ENCODE peak calls at places on chromosomes 12 and 14, in nine cellular contexts. K, U, B, S, I, W, X, O and R are unnamed samples.

GRCh38 chr14:81855007-81855406 is 321.4 kb upstream of the SEL1L start:
- DNase-seq in S (no peak), B (no peak), K (no peak), U (no peak), O (no peak), W (no peak), I (no peak), X (no peak), R (no peak)

GRCh38 chr14:37172024-37172869 is at the start of gene SLC25A21:
- DNase-seq in B (peak; percentile 85), U (no peak), I (peak; percentile 91), O (peak; percentile 78), S (peak; percentile 77), W (peak; percentile 77), K (no peak), X (peak; percentile 90), R (no peak)

GRCh38 chr12:6072302-6072752 is 52.1 kb downstream of the VWF start:
- DNase-seq in W (no peak), I (peak; percentile 66), K (no peak), S (peak; percentile 41), O (peak; percentile 69), U (no peak), X (no peak), B (no peak), R (no peak)

GRCh38 chr14:75933712-75934296 is 48.0 kb downstream of the TGFB3 start:
- DNase-seq in I (no peak), B (no peak), S (no peak), W (no peak), O (no peak), K (no peak), U (no peak), X (no peak), R (no peak)

GRCh38 chr14:99522457-99522891 is 41.3 kb downstream of the CCNK start:
- DNase-seq in S (peak; percentile 32), I (peak; percentile 55), B (no peak), X (no peak), K (peak; percentile 51), O (peak; percentile 62), W (peak; percentile 47), U (no peak), R (no peak)

GRCh38 chr14:53894456-53894855 is 62.2 kb downstream of the BMP4 start:
- DNase-seq in B (peak; percentile 21), U (peak; percentile 51), K (no peak), O (no peak), S (peak; percentile 71), X (no peak), W (no peak), I (no peak), R (peak; percentile 44)

GRCh38 chr14:49962616-49963015 is 69.7 kb downstream of the ARF6 start:
- DNase-seq in X (peak; percentile 71), S (no peak), K (no peak), O (no peak), I (no peak), B (peak; percentile 87), U (peak; percentile 55), W (no peak), R (peak; percentile 60)

GRCh38 chr12:77667101-77667500 is 163.6 kb upstream of the NAV3 start:
- DNase-seq in W (no peak), I (no peak), U (no peak), O (no peak), B (no peak), X (peak; percentile 15), K (no peak), S (no peak), R (no peak)

GRCh38 chr12:40668095-40668494 is 24.1 kb upstream of the CNTN1 start:
- DNase-seq in B (no peak), S (no peak), X (no peak), O (no peak), I (peak; percentile 70), U (no peak), W (no peak), K (no peak), R (no peak)

GRCh38 chr12:2027379-2027778 is 23.1 kb upstream of the DCP1B start:
- DNase-seq in I (no peak), O (no peak), W (no peak), S (no peak), U (no peak), X (no peak), K (no peak), B (no peak), R (no peak)

GRCh38 chr12:22101749-22102243 is 55.8 kb downstream of the CMAS start:
- DNase-seq in O (peak; percentile 41), W (no peak), B (peak; percentile 64), S (peak; percentile 57), X (no peak), I (no peak), K (no peak), U (no peak), R (no peak)

GRCh38 chr12:48084066-48084465 is 21.8 kb downstream of the SENP1 start:
- DNase-seq in O (no peak), W (no peak), I (peak; percentile 34), S (no peak), K (no peak), B (no peak), U (no peak), X (no peak), R (no peak)

GRCh38 chr12:50242751-50243191 is 40.5 kb downstream of the LIMA1 start:
- DNase-seq in K (no peak), X (no peak), S (peak; percentile 58), B (no peak), O (no peak), W (no peak), U (no peak), I (no peak), R (no peak)

GRCh38 chr12:91382081-91382543 is 199.5 kb upstream of the DCN start:
- DNase-seq in O (peak; percentile 75), W (peak; percentile 88), K (peak; percentile 89), S (peak; percentile 60), I (peak; percentile 75), B (peak; percentile 39), U (peak; percentile 40), X (peak; percentile 84), R (peak; percentile 21)

GRCh38 chr14:88798161-88798560 is 5.4 kb upstream of the EML5 start:
- DNase-seq in B (no peak), O (no peak), K (no peak), I (no peak), W (no peak), S (no peak), X (no peak), U (no peak), R (no peak)

GRCh38 chr12:91023326-91024004 is 18.7 kb upstream of the EPYC start:
- DNase-seq in W (no peak), K (no peak), O (no peak), U (no peak), B (peak; percentile 9), X (no peak), S (peak; percentile 51), I (no peak), R (no peak)

DNA sequence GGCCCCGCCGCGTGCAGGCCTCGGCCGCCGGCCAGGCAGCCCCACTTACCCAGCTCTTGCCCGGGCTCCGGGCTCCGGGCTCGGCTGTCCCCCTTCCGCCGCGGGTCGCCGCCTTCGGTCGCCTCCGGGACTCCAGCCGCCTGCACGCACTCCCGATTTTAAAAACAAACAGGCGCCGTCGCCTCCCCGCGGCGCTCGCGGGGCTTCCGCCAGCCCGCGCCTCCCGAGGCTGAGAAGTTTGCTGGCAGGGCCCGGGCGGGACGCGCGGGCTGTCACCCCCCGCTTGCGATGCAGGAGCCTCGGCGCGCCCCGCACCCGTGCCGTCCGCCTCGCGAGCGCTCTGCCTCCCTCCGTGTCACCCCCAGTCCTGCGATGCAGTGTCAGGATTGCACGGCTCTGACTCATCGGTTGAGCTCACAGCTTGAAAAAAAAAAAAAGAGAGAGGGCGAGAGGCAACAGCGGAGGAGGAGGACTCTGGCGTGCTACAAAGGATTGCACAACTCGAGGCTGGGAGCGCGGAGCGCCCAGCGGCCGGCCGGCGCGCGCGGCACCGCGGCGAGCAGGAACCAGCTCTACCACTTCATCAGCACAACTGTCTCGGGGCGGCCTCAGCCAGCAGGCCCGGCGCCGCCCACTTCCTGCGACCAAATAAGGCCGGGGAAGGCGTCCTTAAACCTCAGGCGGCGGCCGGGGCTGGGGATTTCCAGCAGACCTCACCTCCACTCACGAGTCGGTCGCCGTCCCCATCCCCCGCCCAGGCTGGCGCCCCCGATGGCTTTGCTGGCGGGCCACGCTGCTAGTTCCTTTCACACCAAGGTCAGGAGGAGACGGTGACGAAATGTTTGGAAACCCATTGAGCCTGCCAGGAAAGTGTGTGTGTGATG is 45.8 kb upstream of the PNMA1 start:
- DNase-seq in K (peak; percentile 98), B (peak; percentile 94), X (peak; percentile 98), I (peak; percentile 98), O (peak; percentile 97), U (peak; percentile 94), S (peak; percentile 100), W (peak; percentile 93), R (peak; percentile 94)
- TF ChIP-seq CTCF in K (no peak), B (no peak), X (no peak), I (no peak), O (no peak), U (no peak), S (no peak), W (no peak), R (peak; percentile 12)

GRCh38 chr12:12725086-12725955 is 8.2 kb downstream of the CDKN1B start:
- DNase-seq in S (peak; percentile 99), K (peak; percentile 95), W (peak; percentile 92), B (peak; percentile 93), I (peak; percentile 100), U (peak; percentile 94), X (peak; percentile 95), O (peak; percentile 93), R (peak; percentile 94)

GRCh38 chr12:12723681-12724420 is 6.7 kb downstream of the CDKN1B start:
- DNase-seq in S (no peak), K (peak; percentile 48), U (peak; percentile 48), X (peak; percentile 76), I (peak; percentile 33), O (peak; percentile 48), W (peak; percentile 62), B (no peak), R (peak; percentile 47)

GRCh38 chr12:12725956-12726542 is 8.9 kb downstream of the CDKN1B start:
- DNase-seq in X (peak; percentile 89), I (no peak), O (no peak), S (no peak), U (no peak), B (no peak), W (no peak), K (no peak), R (no peak)

GRCh38 chr12:12723147-12723680 is 6.0 kb downstream of the CDKN1B start:
- DNase-seq in U (no peak), S (no peak), X (no peak), O (no peak), B (no peak), W (no peak), I (peak; percentile 32), K (no peak), R (peak; percentile 12)

GRCh38 chr12:12724421-12725085 is 7.4 kb downstream of the CDKN1B start:
- DNase-seq in S (no peak), W (no peak), X (no peak), U (peak; percentile 39), I (no peak), O (no peak), B (no peak), K (no peak), R (peak; percentile 43)
- TF ChIP-seq CTCF in S (no peak), W (no peak), X (no peak), U (no peak), I (no peak), O (no peak), B (no peak), K (no peak), R (no peak)

GRCh38 chr12:95582230-95583058 is 31.2 kb upstream of the USP44 start:
- DNase-seq in B (peak; percentile 38), K (no peak), X (no peak), I (peak; percentile 75), O (no peak), W (no peak), U (no peak), S (peak; percentile 28), R (no peak)
- TF ChIP-seq CTCF in B (peak; percentile 67), K (peak; percentile 57), X (peak; percentile 45), I (peak; percentile 93), O (peak; percentile 81), W (peak; percentile 34), U (no peak), S (peak; percentile 56), R (no peak)

GRCh38 chr12:131912526-131913274 is 16.4 kb upstream of the PUS1 start:
- DNase-seq in S (peak; percentile 83), O (peak; percentile 98), K (peak; percentile 99), X (no peak), U (no peak), B (peak; percentile 72), I (peak; percentile 82), W (peak; percentile 77), R (no peak)
- TF ChIP-seq CTCF in S (no peak), O (no peak), K (peak; percentile 50), X (no peak), U (no peak), B (no peak), I (no peak), W (no peak), R (no peak)